ENCODE peak calls at places on chromosomes 3 and 15, in seven cellular contexts. M is T-helper 2 cell, Y is fibroblast of pulmonary artery, H is GM04503, N is NCI-H1930, A is DMS53, X is H9. P is an unnamed sample.

GRCh38 chr15:87224409-87224808 is 1032.1 kb downstream of the NTRK3 start:
- DNase-seq in Y (no peak), N (no peak), X (no peak), A (no peak), H (no peak), M (no peak), P (no peak)

GRCh38 chr15:63556246-63556645 is 40.9 kb upstream of the FBXL22 start:
- DNase-seq in X (no peak), M (no peak), A (no peak), N (no peak), Y (no peak), H (no peak), P (no peak)

GRCh38 chr3:132981746-132982145 is 56.4 kb upstream of the TMEM108 start:
- DNase-seq in Y (no peak), N (no peak), A (peak; percentile 2), X (peak; percentile 23), H (no peak), M (no peak), P (no peak)

GRCh38 chr3:141738636-141739363 is 702 bp downstream of the RNF7 start:
- DNase-seq in H (no peak), Y (peak; percentile 63), N (peak; percentile 14), A (peak; percentile 60), X (no peak), M (no peak), P (no peak)

GRCh38 chr15:66486887-66487286 is 10.7 kb downstream of the SNAPC5 start:
- DNase-seq in N (no peak), Y (no peak), M (no peak), X (no peak), H (no peak), A (no peak), P (no peak)

GRCh38 chr3:157746391-157746790 is 243.2 kb upstream of the VEPH1 start:
- DNase-seq in M (no peak), A (no peak), H (peak; percentile 90), Y (no peak), X (no peak), N (no peak), P (no peak)

GRCh38 chr15:67973846-67974245 is 80.3 kb upstream of the PIAS1 start:
- DNase-seq in H (no peak), N (no peak), Y (no peak), X (no peak), M (no peak), A (no peak), P (no peak)

GRCh38 chr15:62071711-62072308 is 5.0 kb downstream of the C2CD4A start:
- DNase-seq in M (no peak), Y (peak; percentile 78), X (no peak), N (peak; percentile 9), H (no peak), A (peak; percentile 67), P (peak; percentile 6)

GRCh38 chr15:37246856-37247255 is 146.5 kb upstream of the MEIS2 start:
- DNase-seq in Y (no peak), A (no peak), N (no peak), X (no peak), M (no peak), H (no peak), P (no peak)

GRCh38 chr3:134201201-134202130 is 49.2 kb downstream of the RYK start:
- DNase-seq in A (no peak), H (peak; percentile 62), M (no peak), X (no peak), Y (peak; percentile 62), N (no peak), P (no peak)

P was measured in NCI-H1048.